ENCODE peak calls at places on chromosomes 7 and 10, in five cellular contexts. One of them, this sample, is unnamed.

GRCh38 chr10:103901299-103901698 is 16.7 kb downstream of the STN1 start:
- DNase-seq in mammary epithelial cell: no peak
- DNase-seq in AG10803: no peak
- DNase-seq in heart right ventricle: no peak
- DNase-seq in body of pancreas: no peak
- DNase-seq in this sample: no peak

GRCh38 chr10:104339469-104340098 is 1.3 kb upstream of the ITPRIP start:
- DNase-seq in heart right ventricle: no peak
- DNase-seq in body of pancreas: peak; percentile 71
- DNase-seq in mammary epithelial cell: peak; percentile 59
- DNase-seq in AG10803: peak; percentile 74
- DNase-seq in this sample: peak; percentile 70

GRCh38 chr7:3510101-3511020 is 209.3 kb downstream of the SDK1 start:
- DNase-seq in AG10803: no peak
- DNase-seq in heart right ventricle: no peak
- DNase-seq in body of pancreas: no peak
- DNase-seq in mammary epithelial cell: no peak
- DNase-seq in this sample: no peak

GRCh38 chr10:78579995-78580394 is 488.8 kb upstream of the ZMIZ1 start:
- DNase-seq in AG10803: no peak
- DNase-seq in heart right ventricle: peak; percentile 78
- DNase-seq in mammary epithelial cell: no peak
- DNase-seq in body of pancreas: peak; percentile 35
- DNase-seq in this sample: no peak

GRCh38 chr7:150877545-150877944 is 25.2 kb downstream of the AOC1 start:
- DNase-seq in body of pancreas: no peak
- DNase-seq in heart right ventricle: no peak
- DNase-seq in AG10803: no peak
- DNase-seq in mammary epithelial cell: no peak
- DNase-seq in this sample: no peak

GRCh38 chr7:39501358-39501757 is 64.8 kb upstream of the YAE1 start:
- DNase-seq in body of pancreas: no peak
- DNase-seq in AG10803: no peak
- DNase-seq in heart right ventricle: no peak
- DNase-seq in mammary epithelial cell: no peak
- DNase-seq in this sample: no peak

GRCh38 chr7:47210283-47210854 is 371.5 kb downstream of the TNS3 start:
- DNase-seq in heart right ventricle: no peak
- DNase-seq in AG10803: no peak
- DNase-seq in body of pancreas: no peak
- DNase-seq in mammary epithelial cell: no peak
- DNase-seq in this sample: no peak

GRCh38 chr7:148686312-148686937 is 12.3 kb upstream of the CUL1 start:
- DNase-seq in mammary epithelial cell: no peak
- DNase-seq in body of pancreas: no peak
- DNase-seq in heart right ventricle: no peak
- DNase-seq in AG10803: no peak
- DNase-seq in this sample: no peak

GRCh38 chr10:2701802-2702201 is 365.5 kb upstream of the PFKP start:
- DNase-seq in body of pancreas: no peak
- DNase-seq in AG10803: no peak
- DNase-seq in mammary epithelial cell: no peak
- DNase-seq in heart right ventricle: no peak
- DNase-seq in this sample: no peak

GRCh38 chr7:468141-468540 is 51.5 kb downstream of the PDGFA start:
- DNase-seq in body of pancreas: no peak
- DNase-seq in mammary epithelial cell: no peak
- DNase-seq in AG10803: no peak
- DNase-seq in heart right ventricle: no peak
- DNase-seq in this sample: no peak

GRCh38 chr10:122494833-122495232 is 33.5 kb downstream of the HTRA1 start:
- DNase-seq in AG10803: peak; percentile 80
- DNase-seq in heart right ventricle: no peak
- DNase-seq in mammary epithelial cell: peak; percentile 87
- DNase-seq in body of pancreas: no peak
- DNase-seq in this sample: peak; percentile 88

GRCh38 chr10:105605104-105605503 is 964.0 kb downstream of the SORCS3 start:
- DNase-seq in heart right ventricle: no peak
- DNase-seq in AG10803: no peak
- DNase-seq in mammary epithelial cell: no peak
- DNase-seq in body of pancreas: no peak
- DNase-seq in this sample: no peak

GRCh38 chr10:71462642-71462935 is 65.9 kb downstream of the CDH23 start:
- DNase-seq in mammary epithelial cell: no peak
- DNase-seq in heart right ventricle: no peak
- DNase-seq in body of pancreas: no peak
- DNase-seq in AG10803: no peak
- DNase-seq in this sample: no peak

GRCh38 chr10:71460615-71461014 is 63.9 kb downstream of the CDH23 start:
- DNase-seq in mammary epithelial cell: no peak
- DNase-seq in AG10803: no peak
- DNase-seq in heart right ventricle: no peak
- DNase-seq in body of pancreas: no peak
- DNase-seq in this sample: no peak

GRCh38 chr10:71463111-71463510 is 66.4 kb downstream of the CDH23 start:
- DNase-seq in mammary epithelial cell: no peak
- DNase-seq in body of pancreas: no peak
- DNase-seq in heart right ventricle: no peak
- DNase-seq in AG10803: no peak
- DNase-seq in this sample: no peak

GRCh38 chr10:71461457-71461856 is 64.7 kb downstream of the CDH23 start:
- DNase-seq in body of pancreas: no peak
- DNase-seq in mammary epithelial cell: no peak
- DNase-seq in heart right ventricle: no peak
- DNase-seq in AG10803: no peak
- DNase-seq in this sample: no peak

DNA sequence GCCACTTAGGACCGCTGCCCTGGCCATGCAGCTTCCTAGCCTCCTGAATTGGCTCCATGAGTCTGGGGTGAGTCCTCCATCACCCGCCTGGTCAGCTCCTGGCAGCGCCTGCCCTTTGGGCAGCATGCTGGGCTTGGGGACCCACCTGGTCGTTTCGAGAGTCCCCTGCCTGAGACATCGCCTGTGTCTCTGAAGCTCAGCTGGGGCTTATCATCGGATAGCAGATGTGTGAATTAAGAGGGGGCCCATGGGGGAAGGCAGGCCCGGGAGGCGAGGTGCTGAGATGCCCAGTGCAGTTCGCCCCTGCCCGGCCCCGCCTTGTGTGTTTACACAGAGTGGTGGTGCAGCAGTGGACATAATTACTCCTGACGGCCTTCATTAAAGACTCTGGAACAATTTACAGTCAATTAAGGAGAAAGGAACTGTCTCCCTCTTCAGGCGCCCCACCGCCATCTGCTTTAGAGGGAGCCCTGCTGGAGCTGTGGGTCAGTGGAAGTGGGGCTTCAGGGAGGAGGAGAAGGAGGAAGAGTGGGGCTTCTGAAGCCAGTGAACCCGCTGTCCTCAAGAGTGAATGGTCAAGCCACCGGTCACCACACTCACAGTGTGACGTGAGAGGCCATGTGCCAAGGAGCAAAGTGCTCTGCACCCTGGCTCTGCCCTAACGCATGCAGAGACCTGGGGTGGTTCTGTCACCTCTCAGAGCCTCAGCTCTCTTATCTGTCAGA is 65.4 kb downstream of the CDH23 start:
- DNase-seq in mammary epithelial cell: no peak
- DNase-seq in heart right ventricle: no peak
- DNase-seq in body of pancreas: no peak
- DNase-seq in AG10803: no peak
- DNase-seq in this sample: no peak
- TF ChIP-seq CTCF in mammary epithelial cell: no peak
- TF ChIP-seq CTCF in heart right ventricle: no peak
- TF ChIP-seq CTCF in body of pancreas: no peak
- TF ChIP-seq CTCF in AG10803: no peak
- TF ChIP-seq CTCF in this sample: no peak

DNA sequence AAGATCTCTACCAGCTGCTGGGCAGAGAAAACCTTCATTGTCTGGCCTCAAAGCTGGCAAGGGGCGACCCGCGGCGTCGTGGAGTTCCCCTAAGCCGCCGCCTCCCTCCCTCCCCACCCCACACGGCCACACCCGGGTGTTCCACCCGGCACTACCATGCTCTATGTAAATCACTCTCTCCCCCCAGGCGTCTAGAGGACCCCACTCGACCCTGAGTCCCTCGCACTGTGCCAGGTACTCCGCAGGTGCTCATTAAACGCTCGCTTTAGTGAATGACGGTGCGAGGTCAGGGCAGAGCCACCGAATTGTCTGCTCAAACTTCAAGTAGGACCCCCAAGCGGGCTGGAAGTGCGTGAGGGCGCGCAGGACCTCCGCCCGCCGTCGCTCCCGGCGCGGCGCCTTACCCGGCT is 628 bp downstream of the PARP12 start:
- DNase-seq in heart right ventricle: peak; percentile 30
- DNase-seq in mammary epithelial cell: peak; percentile 32
- DNase-seq in body of pancreas: peak; percentile 31
- DNase-seq in AG10803: no peak
- DNase-seq in this sample: peak; percentile 23
- H3K4me3 ChIP-seq in heart right ventricle: peak overlapping the region; percentile 58
- H3K4me3 ChIP-seq in mammary epithelial cell: peak overlapping the region; percentile 53
- H3K4me3 ChIP-seq in body of pancreas: peak overlapping the region; percentile 15
- H3K4me3 ChIP-seq in AG10803: peak overlapping the region; percentile 71
- H3K4me3 ChIP-seq in this sample: peak overlapping the region; percentile 59

GRCh38 chr10:18456984-18457383 is 194.4 kb downstream of the NSUN6 start:
- DNase-seq in body of pancreas: no peak
- DNase-seq in AG10803: no peak
- DNase-seq in mammary epithelial cell: no peak
- DNase-seq in heart right ventricle: no peak
- DNase-seq in this sample: no peak

GRCh38 chr10:18450298-18450697 is 201.1 kb downstream of the NSUN6 start:
- DNase-seq in body of pancreas: no peak
- DNase-seq in AG10803: no peak
- DNase-seq in mammary epithelial cell: no peak
- DNase-seq in heart right ventricle: no peak
- DNase-seq in this sample: no peak

GRCh38 chr10:18460061-18460460 is 191.3 kb downstream of the NSUN6 start:
- DNase-seq in AG10803: no peak
- DNase-seq in mammary epithelial cell: no peak
- DNase-seq in heart right ventricle: no peak
- DNase-seq in body of pancreas: no peak
- DNase-seq in this sample: no peak

GRCh38 chr10:18449631-18450030 is 201.8 kb downstream of the NSUN6 start:
- DNase-seq in body of pancreas: no peak
- DNase-seq in mammary epithelial cell: no peak
- DNase-seq in AG10803: no peak
- DNase-seq in heart right ventricle: no peak
- DNase-seq in this sample: no peak

DNA sequence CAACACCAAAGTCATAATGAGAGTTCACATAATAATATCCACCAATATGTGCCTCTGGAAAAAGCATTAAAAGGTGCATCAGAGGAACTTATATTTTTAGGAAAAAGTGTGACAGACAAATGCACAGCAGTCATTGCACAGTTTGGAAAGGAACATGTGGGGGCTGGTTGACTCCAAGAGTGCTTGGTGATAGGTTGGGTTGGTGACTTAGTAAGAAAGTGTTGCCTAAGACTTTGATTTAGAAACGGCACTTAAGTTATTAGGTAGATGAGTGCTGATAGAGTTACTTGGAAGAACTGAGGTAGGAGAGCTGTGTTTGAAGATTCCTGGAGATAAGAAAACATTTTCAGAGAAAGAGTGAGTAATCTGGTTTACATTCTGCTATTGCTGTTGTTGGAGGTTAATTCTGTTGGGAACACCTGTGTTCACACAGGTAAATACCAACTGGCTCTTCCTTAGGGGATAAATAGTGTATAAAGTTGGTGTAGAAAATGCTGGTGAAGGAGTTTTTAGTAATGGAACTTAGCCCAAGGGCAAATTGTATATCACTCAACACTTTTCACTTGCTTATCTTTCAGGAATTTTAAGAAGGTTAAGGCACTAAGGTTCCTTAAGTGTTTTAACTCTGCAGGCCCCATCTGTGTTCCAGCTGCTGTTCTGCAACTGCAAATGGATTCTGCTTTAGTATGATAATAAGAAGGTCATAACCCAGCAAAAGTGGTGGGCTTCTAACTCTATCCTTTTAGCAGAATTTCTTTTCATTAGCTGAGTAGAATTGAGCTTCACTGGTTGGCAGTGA is 196.1 kb downstream of the NSUN6 start:
- DNase-seq in mammary epithelial cell: no peak
- DNase-seq in heart right ventricle: no peak
- DNase-seq in AG10803: peak; percentile 24
- DNase-seq in body of pancreas: no peak
- DNase-seq in this sample: no peak
- TF ChIP-seq CTCF in mammary epithelial cell: no peak
- TF ChIP-seq CTCF in heart right ventricle: no peak
- TF ChIP-seq CTCF in AG10803: no peak
- TF ChIP-seq CTCF in body of pancreas: no peak
- TF ChIP-seq CTCF in this sample: no peak

DNA sequence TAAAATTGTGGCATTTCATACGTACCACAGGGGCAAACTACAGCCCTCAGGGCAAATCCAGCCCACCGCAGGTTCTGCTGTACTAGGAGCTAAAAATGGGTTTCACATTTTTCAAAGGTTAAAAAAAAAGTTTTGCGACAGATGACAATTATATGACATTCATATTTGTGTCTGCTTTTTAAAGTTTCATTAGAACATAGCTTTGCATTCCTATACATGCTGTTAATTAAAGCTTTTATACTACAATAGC is 758 bp upstream of the PNPLA8 start:
- DNase-seq in mammary epithelial cell: no peak
- DNase-seq in body of pancreas: no peak
- DNase-seq in heart right ventricle: no peak
- DNase-seq in AG10803: no peak
- DNase-seq in this sample: no peak
- H3K4me3 ChIP-seq in mammary epithelial cell: peak overlapping the region; percentile 76
- H3K4me3 ChIP-seq in body of pancreas: peak overlapping the region; percentile 35
- H3K4me3 ChIP-seq in heart right ventricle: peak overlapping the region; percentile 11
- H3K4me3 ChIP-seq in AG10803: peak overlapping the region; percentile 93
- H3K4me3 ChIP-seq in this sample: peak overlapping the region; percentile 86

This sample was measured in epithelial cell of esophagus.